ENCODE peak calls at places on chromosomes 6 and 20, in eight cellular contexts. G, B, L, F, O, M, K and R are unnamed samples.
A peak's percentile ranks its signal among the peaks of the same experiment; 100 is the strongest.

GRCh38 chr6:83514877-83515466 is 2.6 kb downstream of the PRSS35 start:
- DNase-seq in G (no peak), B (peak; percentile 23), L (no peak), F (no peak), O (no peak), M (no peak), K (peak; percentile 70), R (peak; percentile 74)

GRCh38 chr20:22402990-22403859 is 181.1 kb downstream of the FOXA2 start:
- DNase-seq in G (peak; percentile 86), B (no peak), L (no peak), F (no peak), O (no peak), M (no peak), K (peak; percentile 43), R (no peak)

GRCh38 chr6:14921170-14921569 is 324.7 kb upstream of the JARID2 start:
- DNase-seq in G (peak; percentile 88), B (peak; percentile 40), L (no peak), F (peak; percentile 77), O (no peak), M (peak; percentile 34), K (peak; percentile 15), R (peak; percentile 74)

GRCh38 chr6:22657341-22657985 is 88.1 kb downstream of the HDGFL1 start:
- DNase-seq in G (no peak), B (no peak), L (no peak), F (no peak), O (no peak), M (no peak), K (peak; percentile 31), R (no peak)

GRCh38 chr6:7939186-7939863 is 28.7 kb upstream of the TXNDC5 start:
- DNase-seq in G (no peak), B (no peak), L (no peak), F (no peak), O (no peak), M (no peak), K (no peak), R (no peak)

GRCh38 chr6:22141271-22141745 is 155.5 kb downstream of the PRL start:
- DNase-seq in G (peak; percentile 71), B (no peak), L (no peak), F (no peak), O (no peak), M (no peak), K (peak; percentile 17), R (no peak)

GRCh38 chr6:108732101-108732870 is 115.9 kb upstream of the ARMC2 start:
- DNase-seq in G (peak; percentile 52), B (no peak), L (no peak), F (no peak), O (no peak), M (peak; percentile 63), K (peak; percentile 80), R (peak; percentile 61)

GRCh38 chr6:128158496-128158895 is 257.6 kb upstream of the THEMIS start:
- DNase-seq in G (no peak), B (no peak), L (no peak), F (no peak), O (no peak), M (no peak), K (no peak), R (no peak)

GRCh38 chr6:28803337-28803709 is 120.5 kb downstream of the TRIM27 start:
- DNase-seq in G (no peak), B (no peak), L (no peak), F (no peak), O (no peak), M (no peak), K (no peak), R (no peak)

GRCh38 chr6:33207569-33208088 is 671 bp upstream of the RING1 start:
- DNase-seq in G (no peak), B (peak; percentile 53), L (no peak), F (peak; percentile 87), O (no peak), M (peak; percentile 48), K (no peak), R (peak; percentile 77)

GRCh38 chr20:56440346-56441007 is 27.9 kb upstream of the RTF2 start:
- DNase-seq in G (no peak), B (no peak), L (peak; percentile 44), F (no peak), O (peak; percentile 50), M (no peak), K (no peak), R (peak; percentile 32)

GRCh38 chr20:35539756-35540212 is 2.1 kb upstream of the ERGIC3 start:
- DNase-seq in G (peak; percentile 86), B (peak; percentile 31), L (no peak), F (no peak), O (no peak), M (peak; percentile 91), K (peak; percentile 28), R (peak; percentile 69)

GRCh38 chr6:120354452-120355098 is 979.7 kb downstream of the TBC1D32 start:
- DNase-seq in G (peak; percentile 10), B (no peak), L (no peak), F (no peak), O (no peak), M (no peak), K (no peak), R (no peak)

GRCh38 chr20:37552415-37552814 is 24.7 kb upstream of the BLCAP start:
- DNase-seq in G (no peak), B (no peak), L (no peak), F (no peak), O (no peak), M (no peak), K (peak; percentile 38), R (no peak)

GRCh38 chr6:4776967-4777925 is 1.0 kb downstream of the CDYL start:
- DNase-seq in G (no peak), B (no peak), L (peak; percentile 11), F (peak; percentile 66), O (peak; percentile 35), M (no peak), K (no peak), R (peak; percentile 52)

GRCh38 chr6:122628714-122629113 is 18.5 kb downstream of the PKIB start:
- DNase-seq in G (no peak), B (no peak), L (no peak), F (no peak), O (no peak), M (no peak), K (no peak), R (no peak)

GRCh38 chr6:79543411-79543810 is 6.2 kb upstream of the LCA5 start:
- DNase-seq in G (no peak), B (no peak), L (no peak), F (no peak), O (no peak), M (no peak), K (no peak), R (no peak)

GRCh38 chr6:39005774-39006173 is 42.8 kb upstream of the GLP1R start:
- DNase-seq in G (no peak), B (no peak), L (no peak), F (no peak), O (no peak), M (peak; percentile 68), K (no peak), R (no peak)

GRCh38 chr6:33160728-33161323 is 31.4 kb downstream of the COL11A2 start:
- DNase-seq in G (no peak), B (no peak), L (no peak), F (no peak), O (no peak), M (peak; percentile 62), K (peak; percentile 39), R (peak; percentile 80)

GRCh38 chr6:1267790-1268762 is 43.8 kb upstream of the FOXQ1 start:
- DNase-seq in G (peak; percentile 33), B (no peak), L (no peak), F (no peak), O (no peak), M (no peak), K (no peak), R (no peak)

GRCh38 chr6:21745543-21746337 is 152.2 kb downstream of the SOX4 start:
- DNase-seq in G (peak; percentile 47), B (no peak), L (no peak), F (no peak), O (no peak), M (no peak), K (no peak), R (no peak)

GRCh38 chr20:1637755-1638154 is 17.9 kb upstream of the SIRPB1 start:
- DNase-seq in G (no peak), B (no peak), L (no peak), F (no peak), O (no peak), M (no peak), K (peak; percentile 92), R (no peak)

GRCh38 chr6:55664581-55665223 is 85.7 kb upstream of the HMGCLL1 start:
- DNase-seq in G (no peak), B (no peak), L (no peak), F (no peak), O (no peak), M (no peak), K (no peak), R (no peak)